ENCODE peak calls at places on chromosomes 13 and 19, in five cellular contexts. One of them, this sample, is unnamed.

GRCh38 chr13:85544756-85545155 is 254.5 kb downstream of the SLITRK6 start:
- DNase-seq in CD4-positive, alpha-beta T cell: no peak
- DNase-seq in KG1: no peak
- DNase-seq in HCT116: no peak
- DNase-seq in NCI-H774: no peak
- DNase-seq in this sample: no peak

GRCh38 chr19:2492870-2493269 is 16.9 kb downstream of the GADD45B start:
- DNase-seq in CD4-positive, alpha-beta T cell: no peak
- DNase-seq in KG1: no peak
- DNase-seq in HCT116: no peak
- DNase-seq in NCI-H774: no peak
- DNase-seq in this sample: no peak

GRCh38 chr13:106291006-106291405 is 244.5 kb downstream of the EFNB2 start:
- DNase-seq in CD4-positive, alpha-beta T cell: no peak
- DNase-seq in KG1: no peak
- DNase-seq in HCT116: no peak
- DNase-seq in NCI-H774: no peak
- DNase-seq in this sample: no peak

GRCh38 chr13:46982856-46983582 is 86.2 kb upstream of the HTR2A start:
- DNase-seq in CD4-positive, alpha-beta T cell: no peak
- DNase-seq in KG1: no peak
- DNase-seq in HCT116: no peak
- DNase-seq in NCI-H774: no peak
- DNase-seq in this sample: no peak

GRCh38 chr13:110415669-110416068 is 108.6 kb downstream of the COL4A2 start:
- DNase-seq in CD4-positive, alpha-beta T cell: no peak
- DNase-seq in KG1: no peak
- DNase-seq in HCT116: peak
- DNase-seq in NCI-H774: no peak
- DNase-seq in this sample: no peak

GRCh38 chr19:39078436-39079200 is 5.5 kb upstream of the ACP7 start:
- DNase-seq in CD4-positive, alpha-beta T cell: no peak
- DNase-seq in KG1: no peak
- DNase-seq in HCT116: peak
- DNase-seq in NCI-H774: no peak
- DNase-seq in this sample: no peak

GRCh38 chr13:34357435-34358232 is 539.7 kb downstream of the RFC3 start:
- DNase-seq in CD4-positive, alpha-beta T cell: no peak
- DNase-seq in KG1: peak
- DNase-seq in HCT116: no peak
- DNase-seq in NCI-H774: no peak
- DNase-seq in this sample: no peak

GRCh38 chr13:38763446-38764381 is 76.8 kb downstream of the FREM2 start:
- DNase-seq in CD4-positive, alpha-beta T cell: no peak
- DNase-seq in KG1: no peak
- DNase-seq in HCT116: no peak
- DNase-seq in NCI-H774: peak
- DNase-seq in this sample: no peak

GRCh38 chr13:110306960-110307696 is at the start of the genes COL4A1 and COL4A2:
- DNase-seq in CD4-positive, alpha-beta T cell: no peak
- DNase-seq in KG1: no peak
- DNase-seq in HCT116: no peak
- DNase-seq in NCI-H774: peak
- DNase-seq in this sample: peak

GRCh38 chr19:47713046-47714021 is at the start of gene EHD2:
- DNase-seq in CD4-positive, alpha-beta T cell: peak
- DNase-seq in KG1: peak
- DNase-seq in HCT116: no peak
- DNase-seq in NCI-H774: no peak
- DNase-seq in this sample: peak

GRCh38 chr19:55161571-55162322 is 4.2 kb upstream of the TNNI3 start:
- DNase-seq in CD4-positive, alpha-beta T cell: no peak
- DNase-seq in KG1: no peak
- DNase-seq in HCT116: no peak
- DNase-seq in NCI-H774: no peak
- DNase-seq in this sample: no peak

GRCh38 chr19:49862411-49863253 is 4.7 kb downstream of the PNKP start:
- DNase-seq in CD4-positive, alpha-beta T cell: no peak
- DNase-seq in KG1: no peak
- DNase-seq in HCT116: no peak
- DNase-seq in NCI-H774: no peak
- DNase-seq in this sample: no peak

GRCh38 chr19:6439743-6440142 is 6.2 kb upstream of the SLC25A41 start:
- DNase-seq in CD4-positive, alpha-beta T cell: no peak
- DNase-seq in KG1: no peak
- DNase-seq in HCT116: no peak
- DNase-seq in NCI-H774: no peak
- DNase-seq in this sample: no peak

GRCh38 chr19:45498411-45499195 is at the start of gene PPM1N:
- DNase-seq in CD4-positive, alpha-beta T cell: peak
- DNase-seq in KG1: peak
- DNase-seq in HCT116: no peak
- DNase-seq in NCI-H774: no peak
- DNase-seq in this sample: peak

GRCh38 chr13:79946556-79946955 is 394.4 kb downstream of the SPRY2 start:
- DNase-seq in CD4-positive, alpha-beta T cell: no peak
- DNase-seq in KG1: no peak
- DNase-seq in HCT116: no peak
- DNase-seq in NCI-H774: no peak
- DNase-seq in this sample: no peak

GRCh38 chr19:5083547-5083965 is 114.6 kb downstream of the KDM4B start:
- DNase-seq in CD4-positive, alpha-beta T cell: no peak
- DNase-seq in KG1: no peak
- DNase-seq in HCT116: no peak
- DNase-seq in NCI-H774: no peak
- DNase-seq in this sample: no peak

GRCh38 chr13:48731957-48732569 is 78.3 kb downstream of the CYSLTR2 start:
- DNase-seq in CD4-positive, alpha-beta T cell: peak
- DNase-seq in KG1: no peak
- DNase-seq in HCT116: peak
- DNase-seq in NCI-H774: no peak
- DNase-seq in this sample: peak

GRCh38 chr13:27578121-27579030 is 42.0 kb downstream of the LNX2 start:
- DNase-seq in CD4-positive, alpha-beta T cell: no peak
- DNase-seq in KG1: no peak
- DNase-seq in HCT116: no peak
- DNase-seq in NCI-H774: no peak
- DNase-seq in this sample: no peak

GRCh38 chr13:32984857-32985626 is 31.2 kb upstream of the KL start:
- DNase-seq in CD4-positive, alpha-beta T cell: no peak
- DNase-seq in KG1: no peak
- DNase-seq in HCT116: no peak
- DNase-seq in NCI-H774: peak
- DNase-seq in this sample: no peak

GRCh38 chr13:21637296-21637695 is 33.3 kb upstream of the MICU2 start:
- DNase-seq in CD4-positive, alpha-beta T cell: peak
- DNase-seq in KG1: no peak
- DNase-seq in HCT116: peak
- DNase-seq in NCI-H774: peak
- DNase-seq in this sample: peak

GRCh38 chr19:49690656-49691242 is at the start of gene CPT1C:
- DNase-seq in CD4-positive, alpha-beta T cell: peak
- DNase-seq in KG1: no peak
- DNase-seq in HCT116: no peak
- DNase-seq in NCI-H774: peak
- DNase-seq in this sample: peak

GRCh38 chr19:1084024-1084868 is 10.9 kb downstream of the POLR2E start:
- DNase-seq in CD4-positive, alpha-beta T cell: peak
- DNase-seq in KG1: no peak
- DNase-seq in HCT116: no peak
- DNase-seq in NCI-H774: no peak
- DNase-seq in this sample: no peak

GRCh38 chr13:107867701-107868661 is 347.4 kb downstream of the LIG4 start:
- DNase-seq in CD4-positive, alpha-beta T cell: no peak
- DNase-seq in KG1: no peak
- DNase-seq in HCT116: no peak
- DNase-seq in NCI-H774: peak
- DNase-seq in this sample: no peak